ENCODE peak calls at places on chromosome 22, in eight cellular contexts. B is head of caudate nucleus, S is MCF 10A, Y is activated B cell treated with CpG ODN at 0.5 μM for 24 hours, K is lower leg skin, G is GM23338, U is HS-5, X is germinal center. D is an unnamed sample.

GRCh38 chr22:23236026-23236425 is 55.7 kb downstream of the BCR start:
- DNase-seq in U (no peak), Y (no peak), S (no peak), X (no peak), K (no peak), B (no peak), G (no peak), D (no peak)

GRCh38 chr22:50141891-50142363 is 28.6 kb upstream of the PANX2 start:
- DNase-seq in X (no peak), G (peak), K (no peak), Y (no peak), S (no peak), U (no peak), B (no peak), D (no peak)

GRCh38 chr22:43376765-43377485 is 33.8 kb upstream of the SCUBE1 start:
- DNase-seq in B (no peak), K (no peak), S (no peak), Y (no peak), X (no peak), U (no peak), G (no peak), D (no peak)

GRCh38 chr22:19604711-19605268 is 80.6 kb upstream of the CLDN5 start:
- DNase-seq in K (no peak), X (no peak), Y (no peak), S (no peak), G (no peak), U (no peak), B (no peak), D (no peak)

GRCh38 chr22:50584106-50585096 is 1.8 kb upstream of the CHKB start:
- DNase-seq in X (no peak), G (peak), S (no peak), B (no peak), Y (no peak), K (no peak), U (no peak), D (no peak)

GRCh38 chr22:30348837-30349236 is 7.9 kb downstream of the SF3A1 start:
- DNase-seq in B (no peak), G (no peak), S (no peak), X (no peak), K (no peak), U (no peak), Y (no peak), D (no peak)

GRCh38 chr22:41557401-41558240 is 3.2 kb upstream of the CSDC2 start:
- DNase-seq in Y (no peak), X (no peak), S (peak), K (no peak), B (peak), G (peak), U (no peak), D (peak)

GRCh38 chr22:31296258-31296657 is 4.0 kb upstream of the PIK3IP1 start:
- DNase-seq in G (no peak), K (no peak), S (peak), X (no peak), B (no peak), U (peak), Y (no peak), D (no peak)

GRCh38 chr22:41801147-41801819 is 804 bp downstream of the CCDC134 start:
- DNase-seq in G (no peak), S (peak), B (no peak), X (peak), U (no peak), K (no peak), Y (no peak), D (no peak)

GRCh38 chr22:45974498-45974897 is 2.5 kb downstream of the WNT7B start:
- DNase-seq in U (no peak), G (no peak), S (no peak), K (no peak), X (no peak), B (no peak), Y (no peak), D (no peak)

GRCh38 chr22:28505416-28506156 is 174.1 kb downstream of the TTC28 start:
- DNase-seq in U (no peak), G (no peak), B (no peak), S (no peak), X (no peak), K (no peak), Y (no peak), D (no peak)

GRCh38 chr22:22619765-22620414 is 24.5 kb upstream of the GGTLC2 start:
- DNase-seq in X (no peak), B (no peak), G (no peak), S (no peak), Y (no peak), K (no peak), U (no peak), D (no peak)

GRCh38 chr22:36385491-36386350 is 2.0 kb downstream of the MYH9 start:
- DNase-seq in X (peak), Y (peak), G (peak), K (no peak), B (no peak), U (no peak), S (peak), D (peak)

GRCh38 chr22:50169181-50169759 is 1.3 kb upstream of the PANX2 start:
- DNase-seq in S (no peak), G (peak), Y (no peak), B (no peak), U (no peak), X (no peak), K (no peak), D (no peak)

GRCh38 chr22:36439481-36440271 is 41.8 kb downstream of the TXN2 start:
- DNase-seq in X (no peak), S (peak), U (peak), Y (no peak), B (no peak), G (no peak), K (no peak), D (no peak)

GRCh38 chr22:43378011-43378704 is 33.7 kb upstream of the MPPED1 start:
- DNase-seq in U (no peak), G (no peak), B (no peak), Y (no peak), X (no peak), S (no peak), K (no peak), D (no peak)

GRCh38 chr22:33921576-33922181 is 1.4 kb upstream of the LARGE1 start:
- DNase-seq in K (peak), B (peak), X (peak), U (no peak), G (peak), S (peak), Y (peak), D (no peak)

GRCh38 chr22:17647996-17648395 is 9.4 kb downstream of the BCL2L13 start:
- DNase-seq in U (no peak), Y (no peak), S (no peak), X (no peak), K (no peak), G (no peak), B (no peak), D (no peak)

GRCh38 chr22:28030442-28030841 is 111.4 kb upstream of the PITPNB start:
- DNase-seq in K (no peak), S (no peak), X (no peak), Y (no peak), U (no peak), B (no peak), G (no peak), D (no peak)

GRCh38 chr22:46078241-46079092 is 71.9 kb upstream of the PPARA start:
- DNase-seq in X (no peak), B (peak), Y (no peak), G (peak), U (no peak), K (peak), S (peak), D (peak)

GRCh38 chr22:44648821-44649566 is 53.0 kb upstream of the PRR5 start:
- DNase-seq in X (no peak), S (no peak), G (no peak), Y (no peak), U (peak), B (no peak), K (peak), D (no peak)

GRCh38 chr22:40524392-40525249 is 111.9 kb downstream of the MRTFA start:
- DNase-seq in U (no peak), G (peak), Y (no peak), S (peak), X (no peak), B (no peak), K (no peak), D (no peak)

GRCh38 chr22:37806409-37807338 is 1.1 kb upstream of the GCAT start:
- DNase-seq in B (no peak), X (no peak), U (no peak), K (no peak), S (no peak), Y (no peak), G (peak), D (no peak)

GRCh38 chr22:24796860-24797259 is 9.2 kb upstream of the SGSM1 start:
- DNase-seq in Y (no peak), S (no peak), X (no peak), B (no peak), U (no peak), K (no peak), G (no peak), D (no peak)

GRCh38 chr22:24947383-24947782 is 889 bp upstream of the LHFPL7 start:
- DNase-seq in U (no peak), G (no peak), S (no peak), X (no peak), K (no peak), Y (no peak), B (no peak), D (no peak)

GRCh38 chr22:50301581-50301991 is 5.9 kb downstream of the PLXNB2 start:
- DNase-seq in U (no peak), Y (no peak), S (no peak), X (peak), B (no peak), K (no peak), G (no peak), D (no peak)